ENCODE peak calls at places on chromosomes 6 and 20, in four cellular contexts. C, N, U and I are unnamed samples.

GRCh38 chr6:159788757-159789376 is 535 bp downstream of the TCP1 start:
- DNase-seq in C (peak; percentile 74), N (peak; percentile 73), U (peak; percentile 42), I (peak; percentile 50)

GRCh38 chr20:47927944-47928343 is 142.7 kb upstream of the SULF2 start:
- DNase-seq in C (no peak), N (no peak), U (no peak), I (no peak)

GRCh38 chr6:137218473-137218916 is 690 bp downstream of the IFNGR1 start:
- DNase-seq in C (peak; percentile 67), N (no peak), U (peak; percentile 52), I (peak; percentile 39)

GRCh38 chr6:70221025-70221714 is 81.7 kb downstream of the COL9A1 start:
- DNase-seq in C (no peak), N (no peak), U (peak; percentile 20), I (peak; percentile 44)

GRCh38 chr20:58231678-58232077 is 3.2 kb upstream of the ANKRD60 start:
- DNase-seq in C (no peak), N (no peak), U (peak; percentile 22), I (no peak)

GRCh38 chr6:112289039-112289566 is 34.7 kb upstream of the LAMA4 start:
- DNase-seq in C (peak; percentile 83), N (peak; percentile 70), U (peak; percentile 96), I (peak; percentile 80)

GRCh38 chr6:6964675-6965074 is 143.1 kb upstream of the RREB1 start:
- DNase-seq in C (no peak), N (no peak), U (no peak), I (peak; percentile 12)

GRCh38 chr6:155154158-155154830 is 109.5 kb upstream of the CLDN20 start:
- DNase-seq in C (no peak), N (no peak), U (peak; percentile 96), I (peak; percentile 80)

GRCh38 chr20:56395166-56395565 is 2.7 kb downstream of the CSTF1 start:
- DNase-seq in C (no peak), N (no peak), U (no peak), I (no peak)

GRCh38 chr20:5393218-5393870 is 76.6 kb upstream of the PROKR2 start:
- DNase-seq in C (no peak), N (no peak), U (no peak), I (no peak)

GRCh38 chr6:138421608-138422007 is 17.6 kb downstream of the HEBP2 start:
- DNase-seq in C (no peak), N (no peak), U (no peak), I (no peak)

GRCh38 chr6:139879823-139880356 is 505.4 kb upstream of the CITED2 start:
- DNase-seq in C (no peak), N (no peak), U (no peak), I (no peak)

GRCh38 chr6:18741741-18742140 is 354.6 kb downstream of the RNF144B start:
- DNase-seq in C (no peak), N (no peak), U (no peak), I (no peak)

GRCh38 chr6:6565488-6565887 is 23.0 kb upstream of the LY86 start:
- DNase-seq in C (no peak), N (no peak), U (no peak), I (no peak)

GRCh38 chr20:21141825-21142224 is 15.9 kb downstream of the KIZ start:
- DNase-seq in C (no peak), N (no peak), U (no peak), I (no peak)

GRCh38 chr20:24971702-24972101 is 20.8 kb downstream of the APMAP start:
- DNase-seq in C (no peak), N (no peak), U (no peak), I (no peak)

GRCh38 chr6:113625850-113626249 is 231.3 kb upstream of the MARCKS start:
- DNase-seq in C (no peak), N (no peak), U (no peak), I (no peak)

GRCh38 chr6:158879180-158879579 is 60.0 kb upstream of the EZR start:
- DNase-seq in C (no peak), N (no peak), U (no peak), I (peak; percentile 22)

GRCh38 chr20:50110141-50111047 is 2.6 kb downstream of the UBE2V1 start:
- DNase-seq in C (no peak), N (no peak), U (no peak), I (peak; percentile 65)

GRCh38 chr6:155418017-155418749 is 37.5 kb downstream of the NOX3 start:
- DNase-seq in C (no peak), N (no peak), U (peak; percentile 65), I (peak; percentile 83)

GRCh38 chr6:47653706-47654105 is 44.7 kb upstream of the ADGRF4 start:
- DNase-seq in C (no peak), N (no peak), U (no peak), I (no peak)

GRCh38 chr6:130000526-130001228 is 17.7 kb upstream of the L3MBTL3 start:
- DNase-seq in C (no peak), N (no peak), U (no peak), I (no peak)

GRCh38 chr6:106051241-106051640 is 34.9 kb upstream of the PRDM1 start:
- DNase-seq in C (no peak), N (no peak), U (no peak), I (no peak)

GRCh38 chr20:51216850-51217249 is 193.9 kb upstream of the KCNG1 start:
- DNase-seq in C (no peak), N (no peak), U (no peak), I (no peak)

GRCh38 chr6:105993341-105993740 is 92.8 kb upstream of the PRDM1 start:
- DNase-seq in C (no peak), N (no peak), U (peak; percentile 33), I (no peak)

GRCh38 chr6:13355969-13356368 is 27.6 kb upstream of the TBC1D7 start:
- DNase-seq in C (no peak), N (no peak), U (peak; percentile 14), I (no peak)

GRCh38 chr6:77097940-77098339 is 365.4 kb downstream of the HTR1B start:
- DNase-seq in C (no peak), N (no peak), U (no peak), I (peak; percentile 5)

GRCh38 chr6:144190593-144190992 is 40.3 kb downstream of the STX11 start:
- DNase-seq in C (peak; percentile 59), N (no peak), U (peak; percentile 79), I (peak; percentile 80)

GRCh38 chr20:10297684-10298240 is 79.1 kb downstream of the SNAP25 start:
- DNase-seq in C (no peak), N (no peak), U (peak; percentile 41), I (peak; percentile 41)

GRCh38 chr6:31094389-31094881 is 17.9 kb downstream of the C6orf15 start:
- DNase-seq in C (no peak), N (no peak), U (no peak), I (no peak)

GRCh38 chr20:50588034-50588736 is 78.0 kb downstream of the PTPN1 start:
- DNase-seq in C (peak; percentile 88), N (peak; percentile 88), U (peak; percentile 58), I (peak; percentile 70)

GRCh38 chr20:24492031-24492607 is 22.7 kb downstream of the SYNDIG1 start:
- DNase-seq in C (no peak), N (no peak), U (no peak), I (no peak)

GRCh38 chr6:168034537-168034936 is 37.1 kb downstream of the KIF25 start:
- DNase-seq in C (no peak), N (peak; percentile 41), U (no peak), I (no peak)

GRCh38 chr6:101236709-101237108 is 156.8 kb upstream of the GRIK2 start:
- DNase-seq in C (no peak), N (no peak), U (no peak), I (no peak)

GRCh38 chr20:53681352-53682212 is 87.9 kb upstream of the ZNF217 start:
- DNase-seq in C (no peak), N (no peak), U (no peak), I (no peak)

DNA sequence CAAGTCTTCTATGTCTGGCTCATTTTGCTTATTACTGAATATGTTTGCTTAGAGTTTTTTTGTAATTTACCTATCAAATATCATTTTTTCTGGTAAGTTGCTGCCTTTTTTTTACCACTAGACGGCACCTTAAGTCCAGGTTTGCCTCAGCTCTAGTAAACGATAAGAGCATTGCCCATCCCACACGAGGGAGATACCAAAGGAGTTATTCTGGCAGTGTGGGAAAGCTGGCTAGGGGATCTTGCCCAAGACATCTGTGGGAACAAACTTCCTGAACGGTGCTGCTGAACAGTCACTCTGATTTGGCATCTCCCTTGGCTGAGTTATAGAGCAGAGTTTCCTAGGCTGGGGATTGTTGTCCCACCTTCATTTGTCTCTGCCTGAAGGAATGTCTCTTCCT is 306.4 kb downstream of the COL12A1 start:
- DNase-seq in C (no peak), N (no peak), U (peak; percentile 64), I (peak; percentile 69)
- TF ChIP-seq CTCF in C (no peak), N (no peak), U (peak; percentile 40), I (peak; percentile 56)

GRCh38 chr6:63058601-63059000 is 152.7 kb upstream of the FKBP1C start:
- DNase-seq in C (no peak), N (no peak), U (no peak), I (no peak)
- H3K4me3 ChIP-seq in C (no peak overlapping the region), N (no peak overlapping the region), U (no peak overlapping the region), I (no peak overlapping the region)

DNA sequence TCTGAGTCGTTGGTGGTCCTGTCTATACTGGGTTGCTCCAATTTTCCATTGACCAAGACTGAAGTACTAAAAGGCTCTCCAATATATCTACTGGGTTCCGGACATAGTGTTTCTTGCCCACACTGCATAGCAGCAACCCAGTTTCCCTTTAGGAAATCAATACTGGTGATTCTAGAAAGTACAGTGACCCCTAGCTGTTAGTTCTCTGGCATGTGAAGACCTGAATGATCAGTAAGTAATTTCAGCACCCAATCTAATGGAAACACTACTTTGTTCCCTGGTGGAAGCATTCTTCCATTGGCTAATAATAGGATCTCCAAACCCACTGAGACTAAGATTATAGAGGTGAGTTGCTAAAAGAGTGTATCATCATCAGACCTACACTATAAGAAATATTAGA is 40.8 kb upstream of the STMND1 start:
- DNase-seq in C (no peak), N (no peak), U (no peak), I (no peak)
- TF ChIP-seq CTCF in C (no peak), N (no peak), U (no peak), I (no peak)

DNA sequence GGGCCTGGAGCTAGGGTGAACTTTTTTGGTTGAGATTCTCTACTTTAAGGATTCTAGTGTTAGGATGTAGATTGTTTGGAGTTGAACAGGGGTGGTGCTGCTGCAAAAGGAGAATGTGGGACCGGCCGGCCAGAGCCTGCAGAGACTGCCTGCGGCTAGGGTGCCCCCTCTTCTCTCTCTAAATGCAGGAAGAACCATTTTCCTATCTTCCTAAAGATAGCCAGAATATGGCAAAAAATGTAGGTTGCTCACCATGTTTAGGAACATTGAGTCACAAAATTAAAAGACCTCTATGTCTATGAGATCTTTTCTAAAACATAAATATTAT is 39.5 kb downstream of the BICRAL start:
- DNase-seq in C (no peak), N (no peak), U (no peak), I (no peak)
- H3K4me3 ChIP-seq in C (peak overlapping the region; percentile 46), N (peak overlapping the region; percentile 39), U (no peak overlapping the region), I (no peak overlapping the region)